ENCODE peak calls at places on chromosomes 16 and 17, in nine cellular contexts. Y is OCI-LY7, O is neuronal stem cell, E is HFF-Myc, X is mammary epithelial cell, G is NT2/D1, N is transverse colon, K is fibroblast of villous mesenchyme, P is prostate gland. Q is an unnamed sample.

GRCh38 chr16:21162661-21163151 is 4.2 kb downstream of the LDAF1 start:
- DNase-seq in Y (no peak), O (no peak), E (no peak), X (no peak), G (no peak), N (no peak), K (peak), P (peak), Q (peak)

GRCh38 chr16:54286067-54286329 is 589 bp downstream of the IRX3 start:
- DNase-seq in Y (no peak), O (no peak), E (no peak), X (no peak), G (no peak), N (no peak), K (no peak), P (no peak), Q (peak)

GRCh38 chr16:27651299-27651698 is 101.4 kb downstream of the KATNIP start:
- DNase-seq in Y (no peak), O (no peak), E (no peak), X (no peak), G (no peak), N (no peak), K (no peak), P (no peak), Q (no peak)

GRCh38 chr16:668519-669171 is 713 bp downstream of the RHOT2 start:
- DNase-seq in Y (no peak), O (no peak), E (no peak), X (no peak), G (no peak), N (no peak), K (no peak), P (no peak), Q (no peak)

GRCh38 chr17:55926276-55926995 is 175.6 kb downstream of the PCTP start:
- DNase-seq in Y (peak), O (no peak), E (no peak), X (no peak), G (peak), N (no peak), K (no peak), P (no peak), Q (no peak)

GRCh38 chr17:61412860-61413653 is 13.4 kb downstream of the TBX2 start:
- DNase-seq in Y (no peak), O (no peak), E (no peak), X (no peak), G (no peak), N (no peak), K (no peak), P (no peak), Q (no peak)

GRCh38 chr16:55530316-55530856 is 21.5 kb downstream of the LPCAT2 start:
- DNase-seq in Y (no peak), O (no peak), E (no peak), X (no peak), G (no peak), N (no peak), K (no peak), P (no peak), Q (no peak)

GRCh38 chr16:2838928-2839327 is 8.8 kb downstream of the ZG16B start:
- DNase-seq in Y (peak), O (peak), E (peak), X (peak), G (peak), N (peak), K (peak), P (peak), Q (peak)

GRCh38 chr17:50064253-50064991 is 8.5 kb downstream of the ITGA3 start:
- DNase-seq in Y (no peak), O (no peak), E (peak), X (peak), G (no peak), N (peak), K (peak), P (peak), Q (peak)

GRCh38 chr17:74444406-74444805 is 12.5 kb downstream of the GPRC5C start:
- DNase-seq in Y (no peak), O (no peak), E (no peak), X (no peak), G (no peak), N (no peak), K (peak), P (no peak), Q (peak)

GRCh38 chr16:22763655-22764054 is 50.3 kb upstream of the HS3ST2 start:
- DNase-seq in Y (no peak), O (no peak), E (no peak), X (no peak), G (no peak), N (no peak), K (no peak), P (no peak), Q (no peak)

GRCh38 chr17:58121925-58122324 is 26.3 kb upstream of the OR4D1 start:
- DNase-seq in Y (peak), O (no peak), E (peak), X (peak), G (peak), N (no peak), K (peak), P (no peak), Q (no peak)

GRCh38 chr16:28319476-28320022 is 27.2 kb downstream of the SBK1 start:
- DNase-seq in Y (no peak), O (no peak), E (no peak), X (no peak), G (no peak), N (no peak), K (no peak), P (no peak), Q (no peak)

GRCh38 chr16:20023190-20023589 is 50.5 kb downstream of the GPR139 start:
- DNase-seq in Y (peak), O (peak), E (no peak), X (peak), G (no peak), N (no peak), K (peak), P (no peak), Q (no peak)

GRCh38 chr16:87582221-87582965 is 19.9 kb upstream of the JPH3 start:
- DNase-seq in Y (no peak), O (no peak), E (no peak), X (no peak), G (no peak), N (peak), K (peak), P (no peak), Q (peak)

GRCh38 chr17:61468263-61468907 is 16.2 kb downstream of the TBX4 start:
- DNase-seq in Y (peak), O (no peak), E (no peak), X (no peak), G (no peak), N (no peak), K (peak), P (no peak), Q (no peak)

GRCh38 chr16:17951273-17951845 is 385.2 kb downstream of the NPIPA8 start:
- DNase-seq in Y (no peak), O (no peak), E (no peak), X (no peak), G (no peak), N (no peak), K (no peak), P (no peak), Q (no peak)

GRCh38 chr16:88886915-88887521 is 20.6 kb upstream of the PABPN1L start:
- DNase-seq in Y (no peak), O (no peak), E (no peak), X (no peak), G (no peak), N (peak), K (peak), P (no peak), Q (no peak)

GRCh38 chr17:74872313-74873035 is at the start of gene FDXR:
- DNase-seq in Y (no peak), O (no peak), E (no peak), X (no peak), G (no peak), N (no peak), K (no peak), P (no peak), Q (no peak)

GRCh38 chr16:13939821-13940220 is 19.9 kb downstream of the ERCC4 start:
- DNase-seq in Y (no peak), O (no peak), E (no peak), X (peak), G (no peak), N (no peak), K (no peak), P (no peak), Q (no peak)

GRCh38 chr16:2719328-2720062 is 529 bp downstream of the PRSS27 start:
- DNase-seq in Y (no peak), O (no peak), E (no peak), X (no peak), G (no peak), N (peak), K (no peak), P (no peak), Q (peak)

GRCh38 chr17:66789961-66790421 is 44.9 kb upstream of the CACNG5 start:
- DNase-seq in Y (no peak), O (no peak), E (no peak), X (no peak), G (no peak), N (no peak), K (no peak), P (no peak), Q (no peak)

GRCh38 chr17:66492500-66493123 is 190.2 kb downstream of the PRKCA start:
- DNase-seq in Y (no peak), O (no peak), E (no peak), X (no peak), G (no peak), N (no peak), K (peak), P (no peak), Q (peak)

GRCh38 chr17:65198653-65199382 is 61.6 kb downstream of the RGS9 start:
- DNase-seq in Y (peak), O (peak), E (no peak), X (peak), G (no peak), N (no peak), K (peak), P (peak), Q (no peak)

GRCh38 chr16:15988268-15989013 is 39.0 kb downstream of the ABCC1 start:
- DNase-seq in Y (no peak), O (no peak), E (no peak), X (no peak), G (no peak), N (no peak), K (peak), P (no peak), Q (no peak)

GRCh38 chr16:1184156-1184868 is 31.4 kb downstream of the CACNA1H start:
- DNase-seq in Y (no peak), O (no peak), E (no peak), X (no peak), G (no peak), N (peak), K (no peak), P (no peak), Q (no peak)

GRCh38 chr17:37168731-37169353 is 206.9 kb upstream of the C17orf78 start:
- DNase-seq in Y (no peak), O (no peak), E (no peak), X (no peak), G (no peak), N (no peak), K (no peak), P (no peak), Q (no peak)

GRCh38 chr17:37167756-37168155 is 208.0 kb upstream of the C17orf78 start:
- DNase-seq in Y (no peak), O (no peak), E (no peak), X (no peak), G (no peak), N (no peak), K (no peak), P (no peak), Q (no peak)

GRCh38 chr17:37176683-37177082 is 199.1 kb upstream of the C17orf78 start:
- DNase-seq in Y (no peak), O (no peak), E (no peak), X (peak), G (no peak), N (no peak), K (no peak), P (no peak), Q (no peak)

GRCh38 chr17:37170881-37171460 is 204.8 kb upstream of the C17orf78 start:
- DNase-seq in Y (no peak), O (no peak), E (no peak), X (no peak), G (peak), N (no peak), K (no peak), P (no peak), Q (no peak)
- H3K4me3 ChIP-seq in Y (no peak), O (no peak), E (no peak), X (no peak), G (no peak), N (no peak), K (no peak), P (no peak), Q (no peak)

DNA sequence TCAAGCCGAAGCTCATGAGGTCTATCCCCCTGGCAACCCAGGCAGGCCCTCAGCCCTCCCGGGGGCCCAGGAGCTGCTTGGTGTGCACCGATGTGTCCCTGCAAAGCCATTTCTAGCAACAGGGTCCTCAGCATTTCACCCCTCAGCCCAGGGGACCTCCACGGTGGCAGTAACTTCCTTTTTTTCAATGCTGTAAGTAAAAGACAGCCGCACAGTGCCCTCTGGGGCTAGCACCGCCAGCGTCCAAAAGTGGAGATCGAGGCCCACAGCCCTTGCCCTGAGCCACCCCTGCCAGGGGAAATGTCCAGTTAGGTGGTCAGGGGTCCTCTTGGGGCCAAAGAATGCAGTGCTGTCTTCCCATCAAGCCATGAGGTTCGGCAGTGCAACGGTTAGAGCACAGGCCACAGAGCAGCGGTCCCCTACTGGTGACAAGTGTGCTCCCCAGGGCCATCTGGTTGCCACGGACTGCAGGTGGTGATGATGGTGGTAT is 79.9 kb downstream of the LITAF start:
- DNase-seq in Y (peak), O (no peak), E (no peak), X (no peak), G (no peak), N (no peak), K (no peak), P (no peak), Q (no peak)
- H3K4me3 ChIP-seq in Y (no peak), O (no peak), E (no peak), X (no peak), G (no peak), N (no peak), K (no peak), P (no peak), Q (no peak)

GRCh38 chr16:73020409-73020884 is 27.5 kb downstream of the ZFHX3 start:
- DNase-seq in Y (no peak), O (no peak), E (peak), X (peak), G (no peak), N (peak), K (peak), P (peak), Q (peak)

GRCh38 chr16:73019456-73020362 is 28.2 kb downstream of the ZFHX3 start:
- DNase-seq in Y (no peak), O (no peak), E (peak), X (no peak), G (no peak), N (no peak), K (peak), P (no peak), Q (peak)

GRCh38 chr16:73016488-73016830 is 31.5 kb downstream of the ZFHX3 start:
- DNase-seq in Y (no peak), O (no peak), E (no peak), X (no peak), G (no peak), N (no peak), K (no peak), P (no peak), Q (peak)

GRCh38 chr16:73017321-73017720 is 30.6 kb downstream of the ZFHX3 start:
- DNase-seq in Y (no peak), O (no peak), E (no peak), X (no peak), G (no peak), N (no peak), K (no peak), P (no peak), Q (no peak)

GRCh38 chr16:73018796-73019455 is 29.0 kb downstream of the ZFHX3 start:
- DNase-seq in Y (no peak), O (no peak), E (no peak), X (no peak), G (no peak), N (no peak), K (no peak), P (no peak), Q (peak)
- H3K4me3 ChIP-seq in Y (no peak), O (no peak), E (no peak), X (no peak), G (no peak), N (no peak), K (no peak), P (no peak), Q (no peak)

DNA sequence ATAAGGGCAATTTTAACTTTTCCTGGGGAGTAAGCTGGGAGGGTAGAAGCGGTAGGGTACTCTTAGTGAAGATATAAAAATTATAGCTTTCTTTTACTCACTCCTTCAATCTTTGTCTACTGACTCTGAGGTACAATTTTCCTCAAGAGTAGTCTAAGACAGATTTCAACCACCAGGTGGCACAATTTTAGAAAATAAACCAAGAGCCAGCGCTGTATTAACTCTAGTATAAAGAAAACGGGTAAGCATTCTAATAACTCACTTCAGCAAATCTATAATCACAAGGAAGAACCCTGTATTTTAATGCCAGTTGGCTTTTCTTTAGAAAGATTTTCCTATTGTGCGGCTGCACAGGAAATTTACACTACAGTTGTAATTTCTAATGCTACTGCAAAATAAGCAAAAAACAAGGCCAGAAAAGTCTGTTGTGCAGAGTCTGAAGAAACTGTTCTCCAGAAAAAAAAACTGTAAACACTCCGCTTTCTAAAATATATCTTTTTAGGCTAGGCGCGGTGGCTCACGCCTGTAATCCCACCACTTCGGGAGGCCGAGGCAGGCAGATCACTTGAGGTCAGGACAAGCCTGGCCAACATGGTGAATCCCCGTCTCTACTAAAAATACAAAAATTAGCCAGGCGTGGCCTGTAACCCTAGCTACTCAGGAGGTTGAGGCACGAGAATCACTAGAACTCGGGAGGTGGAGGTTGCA is 1.9 kb downstream of the CMC2 start:
- DNase-seq in Y (peak), O (peak), E (peak), X (peak), G (no peak), N (no peak), K (peak), P (peak), Q (no peak)
- H3K4me3 ChIP-seq in Y (peak), O (peak), E (peak), X (peak), G (peak), N (no peak), K (peak), P (peak), Q (no peak)